ENCODE peak calls at places on chromosomes 6 and 20, in five cellular contexts. A, M, W, L and E are unnamed samples.

GRCh38 chr6:133254552-133255228 is 13.5 kb downstream of the EYA4 start:
- DNase-seq in L (no peak), W (no peak), M (peak), A (peak), E (no peak)

GRCh38 chr6:141829996-141830395 is 302.7 kb upstream of the GJE1 start:
- DNase-seq in L (no peak), W (no peak), A (no peak), M (no peak), E (no peak)

GRCh38 chr6:23410439-23410838 is 715.6 kb upstream of the NRSN1 start:
- DNase-seq in M (no peak), W (no peak), A (no peak), L (no peak), E (no peak)

GRCh38 chr6:83215131-83216047 is 22.2 kb downstream of the RWDD2A start:
- DNase-seq in M (peak), W (no peak), A (peak), L (no peak), E (peak)

GRCh38 chr6:8269856-8270454 is 165.4 kb downstream of the SLC35B3 start:
- DNase-seq in A (no peak), M (no peak), L (no peak), W (no peak), E (no peak)

GRCh38 chr20:8168785-8169288 is 36.8 kb downstream of the PLCB1 start:
- DNase-seq in A (no peak), M (no peak), L (no peak), W (no peak), E (no peak)

GRCh38 chr6:10453596-10453995 is 38.7 kb upstream of the TFAP2A start:
- DNase-seq in W (no peak), A (no peak), L (no peak), M (no peak), E (no peak)

GRCh38 chr6:144075884-144076283 is 19.5 kb downstream of the SF3B5 start:
- DNase-seq in M (peak), L (no peak), A (no peak), W (no peak), E (no peak)

GRCh38 chr20:13492001-13492480 is 146.7 kb downstream of the TASP1 start:
- DNase-seq in M (no peak), A (peak), W (no peak), L (no peak), E (no peak)

GRCh38 chr20:1376453-1377270 is 16.2 kb downstream of the FKBP1A start:
- DNase-seq in W (no peak), A (no peak), L (no peak), M (no peak), E (no peak)

GRCh38 chr20:43977962-43978361 is 63.3 kb downstream of the TOX2 start:
- DNase-seq in A (no peak), W (no peak), L (no peak), M (no peak), E (no peak)

GRCh38 chr6:161917645-161918044 is 643.8 kb upstream of the AGPAT4 start:
- DNase-seq in M (no peak), W (no peak), L (no peak), A (no peak), E (no peak)

GRCh38 chr6:151275121-151275520 is 35.4 kb downstream of the AKAP12 start:
- DNase-seq in L (no peak), A (no peak), M (no peak), W (no peak), E (no peak)

GRCh38 chr6:129306826-129307225 is 403.2 kb downstream of the ARHGAP18 start:
- DNase-seq in L (no peak), W (no peak), M (no peak), A (no peak), E (no peak)

GRCh38 chr6:43606019-43606418 is 23.0 kb downstream of the GTPBP2 start:
- DNase-seq in M (no peak), L (no peak), W (no peak), A (no peak), E (no peak)

GRCh38 chr6:44223471-44224153 is at the start of gene SLC29A1:
- DNase-seq in L (peak), A (peak), W (peak), M (peak), E (peak)

GRCh38 chr6:3841711-3842565 is 7.2 kb upstream of the FAM50B start:
- DNase-seq in W (no peak), A (peak), L (peak), M (no peak), E (no peak)

GRCh38 chr20:19817017-19817416 is 59.0 kb downstream of the RIN2 start:
- DNase-seq in A (peak), M (no peak), L (no peak), W (no peak), E (no peak)

GRCh38 chr6:73694711-73695411 is 1.1 kb upstream of the CD109 start:
- DNase-seq in L (no peak), W (no peak), M (no peak), A (peak), E (no peak)

GRCh38 chr6:85672623-85673022 is 29.9 kb upstream of the SYNCRIP start:
- DNase-seq in M (no peak), L (no peak), W (no peak), A (no peak), E (no peak)
- TF ChIP-seq POLR2A in M (no peak), L (no peak), W (no peak), A (no peak), E (no peak)

GRCh38 chr20:62653373-62653772 is 11.1 kb downstream of the SLCO4A1 start:
- DNase-seq in L (no peak), M (no peak), A (no peak), W (no peak), E (no peak)

GRCh38 chr20:62651285-62652021 is 9.2 kb downstream of the SLCO4A1 start:
- DNase-seq in L (no peak), A (no peak), W (peak), M (peak), E (peak)

GRCh38 chr20:62650551-62651284 is 8.4 kb downstream of the SLCO4A1 start:
- DNase-seq in W (no peak), M (no peak), A (no peak), L (no peak), E (no peak)

GRCh38 chr20:62652894-62653305 is 10.6 kb downstream of the SLCO4A1 start:
- DNase-seq in W (no peak), L (no peak), A (no peak), M (no peak), E (no peak)

GRCh38 chr20:62652051-62652893 is 10.0 kb downstream of the SLCO4A1 start:
- DNase-seq in A (peak), M (peak), W (peak), L (peak), E (peak)
- TF ChIP-seq POLR2A in A (no peak), M (no peak), W (peak), L (peak), E (no peak)

DNA sequence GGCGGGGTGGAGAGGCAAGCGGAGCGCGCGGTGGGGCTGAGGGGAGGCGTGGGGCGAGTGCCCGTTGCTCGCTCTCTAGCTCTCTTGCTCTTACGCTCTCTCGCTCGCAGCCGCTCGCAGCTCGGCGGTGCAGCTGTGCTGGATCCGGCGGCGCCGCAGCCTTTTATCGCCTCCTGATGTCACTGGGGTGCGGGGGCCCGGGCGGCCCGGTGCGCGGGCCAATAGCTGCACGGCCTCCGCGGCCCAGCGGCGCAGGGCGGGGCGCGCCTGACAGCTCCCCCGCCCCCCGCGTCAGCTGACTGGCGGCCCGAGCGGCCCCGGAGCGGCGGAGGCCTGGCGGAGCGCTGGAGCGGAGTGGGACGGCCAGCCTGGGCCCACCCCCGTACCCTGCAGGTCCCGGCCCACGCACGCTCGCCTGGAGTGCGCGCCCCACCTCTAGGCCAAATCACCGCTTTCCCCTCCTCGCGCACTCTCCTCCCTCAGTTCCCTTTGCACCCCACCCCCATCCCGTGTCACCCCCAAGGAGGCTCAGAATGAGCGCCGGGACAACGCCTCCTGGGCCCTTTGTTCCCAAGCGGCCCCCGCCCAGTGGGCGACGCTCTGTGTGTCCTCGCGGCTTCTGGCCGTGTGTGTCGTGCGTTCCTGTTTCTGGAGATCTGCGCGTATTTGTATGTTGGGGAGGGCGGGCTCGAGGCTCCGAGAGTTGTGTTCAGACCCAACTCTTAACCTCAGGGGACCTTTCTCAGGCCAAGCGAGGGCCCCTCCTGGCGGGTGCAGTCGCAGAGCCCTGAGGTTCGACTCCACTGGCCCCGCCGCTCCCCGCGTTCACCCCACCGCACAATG is at the start of gene MAFB:
- DNase-seq in L (peak), W (peak), A (peak), M (peak), E (peak)
- TF ChIP-seq POLR2A in L (peak), W (no peak), A (peak), M (no peak), E (peak)

DNA sequence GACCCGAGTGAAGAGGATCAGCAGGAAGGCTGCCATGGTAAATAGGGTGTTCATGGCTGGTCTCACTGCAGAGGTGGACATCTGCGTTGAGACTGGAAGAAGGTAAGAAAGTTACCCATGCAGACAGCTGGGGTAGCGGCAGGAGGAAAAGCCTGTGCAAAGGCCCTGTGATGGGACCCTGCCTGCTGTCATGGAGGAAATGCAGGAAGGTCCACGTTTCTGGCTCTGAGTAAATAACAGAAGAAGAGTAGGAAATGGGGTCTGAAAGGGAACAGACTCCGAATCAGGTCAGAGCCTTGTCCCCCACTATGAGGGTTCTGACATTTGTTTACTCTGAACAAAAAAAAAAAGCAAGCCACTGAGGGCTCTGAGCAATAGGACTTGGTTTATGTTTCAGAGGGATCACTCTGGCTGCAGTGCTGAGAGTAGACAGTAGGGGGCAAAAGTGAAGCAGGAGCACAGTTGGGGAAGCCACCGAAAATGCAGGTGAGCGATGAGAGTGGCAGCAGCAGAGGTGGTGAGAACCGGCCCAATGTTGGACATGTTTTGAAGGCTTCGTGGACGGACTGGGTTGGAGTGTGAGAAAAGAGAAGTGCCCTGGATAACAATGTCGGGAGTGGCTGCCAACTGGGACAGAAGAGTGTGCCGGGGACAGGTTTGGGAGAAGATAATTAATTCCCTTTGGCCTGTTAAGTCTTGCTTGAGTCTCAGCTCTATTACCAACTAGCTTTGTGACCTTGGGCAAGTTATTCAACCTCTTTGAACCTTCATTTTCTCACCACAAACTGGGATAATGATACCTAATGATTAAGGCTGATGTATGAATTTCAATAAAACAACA is 57.9 kb upstream of the MAP7 start:
- DNase-seq in W (peak), M (peak), A (peak), L (peak), E (peak)
- TF ChIP-seq POLR2A in W (no peak), M (no peak), A (no peak), L (no peak), E (no peak)

GRCh38 chr6:28985396-28986164 is 19.5 kb downstream of the ZNF311 start:
- DNase-seq in L (peak), M (peak), A (peak), W (no peak), E (peak)
- TF ChIP-seq POLR2A in L (no peak), M (no peak), A (peak), W (no peak), E (no peak)

GRCh38 chr6:6738108-6738507 is 149.6 kb downstream of the LY86 start:
- DNase-seq in W (no peak), A (no peak), L (no peak), M (no peak), E (no peak)

GRCh38 chr6:6737666-6738065 is 149.1 kb downstream of the LY86 start:
- DNase-seq in W (no peak), M (no peak), L (no peak), A (no peak), E (no peak)

GRCh38 chr6:6738922-6739717 is 150.6 kb downstream of the LY86 start:
- DNase-seq in M (peak), A (no peak), W (no peak), L (no peak), E (no peak)

GRCh38 chr6:6734463-6735455 is 146.2 kb downstream of the LY86 start:
- DNase-seq in W (no peak), L (no peak), A (no peak), M (peak), E (no peak)

DNA sequence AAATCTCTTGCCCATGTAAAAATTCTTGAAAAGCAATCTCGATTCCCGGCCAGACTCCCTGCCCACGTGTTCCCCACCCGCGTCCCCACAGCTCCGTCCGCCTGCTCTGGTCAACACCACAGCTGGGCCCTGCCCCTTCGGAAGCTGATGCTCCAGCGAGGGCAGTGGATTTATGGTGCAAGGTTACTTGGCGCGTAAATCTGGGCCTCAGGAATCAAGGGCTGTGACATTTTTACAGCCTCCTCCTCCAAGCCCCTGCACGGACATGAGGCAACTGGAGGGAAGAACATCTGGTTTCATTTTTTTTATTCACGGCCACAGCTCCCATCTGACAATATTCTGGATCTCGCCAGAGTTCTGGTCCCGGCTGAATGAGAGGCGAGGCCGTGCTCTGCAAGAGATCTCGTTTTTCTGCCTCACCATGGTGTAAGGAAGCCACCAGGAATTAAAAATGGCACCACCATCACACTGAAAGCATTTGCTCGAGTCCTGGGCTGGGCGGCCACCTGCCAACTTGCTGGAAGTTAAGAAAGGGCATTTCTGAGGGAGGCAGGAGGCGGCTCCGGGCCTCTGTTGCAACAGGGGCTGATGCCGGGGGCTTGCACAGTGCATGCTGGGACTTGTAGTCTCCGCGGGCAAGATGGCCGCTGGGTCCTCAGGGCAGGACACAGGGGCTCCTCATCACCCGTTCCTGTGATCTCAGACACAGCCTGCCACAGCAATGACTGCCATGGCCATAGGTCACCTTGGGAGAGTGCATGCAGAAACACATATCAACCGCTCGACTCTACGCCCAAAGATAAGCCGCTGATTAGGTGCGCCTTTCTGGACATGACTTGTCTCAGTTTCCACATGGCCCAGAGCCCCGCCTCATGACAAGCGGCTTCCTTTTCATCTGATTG is 148.5 kb downstream of the LY86 start:
- DNase-seq in W (peak), M (peak), L (no peak), A (no peak), E (peak)
- TF ChIP-seq POLR2A in W (no peak), M (no peak), L (no peak), A (no peak), E (no peak)

DNA sequence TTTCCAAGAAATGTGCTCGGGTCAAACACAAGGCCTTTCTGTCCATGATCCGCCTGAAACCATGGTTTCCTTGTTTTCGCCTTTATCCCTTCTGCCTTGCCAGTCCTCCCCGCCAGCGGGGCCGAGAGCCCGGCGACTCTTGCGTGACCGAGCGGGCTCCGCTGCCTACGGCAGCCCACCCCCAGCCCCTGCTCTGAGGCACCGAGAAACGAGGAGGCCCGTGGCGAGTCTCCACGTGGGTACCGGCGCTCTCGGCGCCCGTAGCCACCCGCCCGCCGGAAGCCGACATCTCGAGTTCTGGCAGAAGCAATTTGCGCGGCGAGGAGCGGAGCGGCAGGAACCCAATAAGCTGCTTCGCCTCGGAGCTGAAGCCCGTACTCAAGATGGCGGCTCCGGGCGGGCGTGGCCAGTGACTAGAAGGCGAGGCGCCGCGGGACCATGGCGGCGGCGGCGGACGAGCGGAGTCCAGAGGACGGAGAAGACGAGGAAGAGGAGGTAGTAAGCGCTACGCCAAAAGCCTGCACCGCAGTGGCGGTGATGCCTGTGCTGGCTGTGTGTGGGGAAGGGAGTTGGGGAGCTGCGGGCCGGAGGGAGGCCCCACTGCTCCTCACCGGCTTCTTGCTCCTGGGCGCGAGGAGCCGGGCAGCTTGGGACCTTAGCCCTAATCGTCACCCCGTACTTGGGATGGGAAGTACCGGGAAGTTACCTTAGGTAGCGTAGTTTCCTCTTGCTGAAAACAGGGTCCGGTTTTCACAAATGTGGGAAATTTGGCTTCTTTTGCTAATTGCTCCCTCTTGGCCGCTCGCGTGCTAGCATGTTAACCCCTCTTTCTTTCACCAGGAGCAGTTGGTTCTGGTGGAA is at the start of gene GTF3C6:
- DNase-seq in M (peak), L (peak), W (peak), A (peak), E (peak)
- TF ChIP-seq POLR2A in M (peak), L (peak), W (peak), A (peak), E (peak)

DNA sequence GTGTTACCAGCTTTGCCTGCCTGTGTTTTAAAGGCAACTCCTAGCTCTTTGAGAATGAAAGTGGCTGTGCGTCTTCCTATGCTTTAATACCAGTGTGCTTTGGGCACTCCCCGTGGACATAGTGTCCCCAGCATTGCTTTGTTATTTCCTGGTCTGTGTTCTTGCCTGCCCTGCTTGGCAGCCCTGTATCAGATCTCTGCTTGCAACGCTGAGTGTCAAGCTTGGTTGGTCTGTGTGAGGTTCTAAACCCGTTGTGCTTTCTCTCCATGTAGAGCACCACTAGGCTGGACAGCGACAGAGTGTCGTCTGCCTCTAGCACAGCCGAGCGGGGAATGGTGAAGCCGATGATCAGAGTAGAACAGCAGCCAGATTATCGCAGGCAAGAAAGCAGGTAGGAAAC is 80.2 kb downstream of the AFDN start:
- DNase-seq in W (no peak), M (no peak), L (peak), A (no peak), E (peak)
- TF ChIP-seq POLR2A in W (no peak), M (no peak), L (no peak), A (no peak), E (no peak)